ENCODE peak calls at places on chromosome 19, in nine cellular contexts. E, I, Q, O, J, U, N, L and G are unnamed samples.

GRCh38 chr19:7870571-7871279 is 3.5 kb downstream of the PRR36 start:
- DNase-seq in N (peak), I (peak), E (peak), U (no peak), O (peak), Q (no peak), J (peak), L (no peak), G (no peak)

GRCh38 chr19:33063356-33064116 is 1.2 kb downstream of the RHPN2 start:
- DNase-seq in E (peak), I (peak), O (peak), Q (no peak), L (no peak), N (peak), U (no peak), J (no peak), G (no peak)

GRCh38 chr19:14369399-14370168 is 11.7 kb upstream of the ADGRE5 start:
- DNase-seq in L (no peak), J (no peak), Q (no peak), N (no peak), E (no peak), I (no peak), O (no peak), U (no peak), G (no peak)

GRCh38 chr19:16425993-16426392 is 45.8 kb downstream of the EPS15L1 start:
- DNase-seq in O (no peak), Q (no peak), E (no peak), L (no peak), N (no peak), I (no peak), J (no peak), U (no peak), G (no peak)

GRCh38 chr19:31633014-31633413 is 283.8 kb upstream of the TSHZ3 start:
- DNase-seq in I (no peak), O (no peak), Q (no peak), L (no peak), E (no peak), J (no peak), U (no peak), N (no peak), G (no peak)

GRCh38 chr19:1401138-1401888 is at the start of gene GAMT:
- DNase-seq in J (no peak), Q (peak), E (peak), L (no peak), I (peak), N (no peak), U (no peak), O (peak), G (peak)

GRCh38 chr19:43883864-43884263 is 51.2 kb downstream of the ZNF45 start:
- DNase-seq in E (no peak), L (no peak), U (no peak), Q (no peak), O (no peak), J (no peak), N (no peak), I (no peak), G (no peak)

GRCh38 chr19:38199340-38199739 is 24.7 kb downstream of the DPF1 start:
- DNase-seq in E (no peak), N (no peak), I (no peak), O (no peak), U (no peak), J (no peak), L (no peak), Q (no peak), G (no peak)

GRCh38 chr19:10424011-10424637 is 3.8 kb downstream of the PDE4A start:
- DNase-seq in Q (peak), J (peak), E (peak), L (no peak), N (peak), O (peak), I (peak), U (peak), G (no peak)

GRCh38 chr19:21260164-21260847 is 68.9 kb downstream of the ZNF708 start:
- DNase-seq in L (no peak), I (no peak), Q (no peak), U (no peak), J (no peak), E (no peak), O (no peak), N (no peak), G (no peak)

GRCh38 chr19:56333506-56333905 is 18.9 kb upstream of the ZSCAN5A start:
- DNase-seq in J (no peak), N (peak), O (peak), Q (no peak), U (peak), I (peak), E (peak), L (peak), G (no peak)

GRCh38 chr19:34711890-34712289 is 22.2 kb upstream of the ZNF181 start:
- DNase-seq in N (no peak), U (no peak), I (no peak), O (no peak), E (no peak), J (no peak), L (no peak), Q (no peak), G (no peak)

GRCh38 chr19:39428309-39429112 is 7.2 kb downstream of the RPS16 start:
- DNase-seq in N (peak), J (peak), I (no peak), E (no peak), O (peak), Q (no peak), U (no peak), L (no peak), G (peak)

GRCh38 chr19:38951187-38951586 is 20.4 kb downstream of the MRPS12 start:
- DNase-seq in J (no peak), Q (no peak), O (no peak), E (no peak), L (no peak), U (no peak), N (no peak), I (no peak), G (no peak)

GRCh38 chr19:16035601-16036297 is 40.5 kb upstream of the TPM4 start:
- DNase-seq in N (no peak), I (no peak), J (no peak), U (no peak), Q (no peak), L (no peak), O (no peak), E (no peak), G (no peak)

GRCh38 chr19:42249149-42249750 is 5.7 kb downstream of the ERF start:
- DNase-seq in N (no peak), Q (no peak), J (no peak), I (no peak), E (no peak), L (no peak), O (no peak), U (no peak), G (no peak)